ENCODE peak calls at places on chromosomes 4 and X, in five cellular contexts. Z, N, T, D and G are unnamed samples.

GRCh38 chrX:85107407-85107806 is 103.7 kb downstream of the APOOL start:
- DNase-seq in Z (no peak), N (no peak), T (no peak), D (no peak), G (no peak)

GRCh38 chrX:148609766-148610698 is 109.6 kb downstream of the AFF2 start:
- DNase-seq in Z (no peak), N (no peak), T (no peak), D (no peak), G (no peak)

GRCh38 chr4:66855956-66856355 is 689.3 kb downstream of the CENPC start:
- DNase-seq in Z (no peak), N (no peak), T (no peak), D (no peak), G (no peak)

GRCh38 chr4:182778222-182778982 is 138.8 kb downstream of the DCTD start:
- DNase-seq in Z (no peak), N (no peak), T (no peak), D (no peak), G (no peak)

GRCh38 chr4:71550220-71551190 is 211.7 kb downstream of the SLC4A4 start:
- DNase-seq in Z (no peak), N (no peak), T (no peak), D (no peak), G (no peak)

GRCh38 chr4:48337726-48338125 is 3.6 kb upstream of the SLAIN2 start:
- DNase-seq in Z (no peak), N (no peak), T (no peak), D (no peak), G (no peak)

GRCh38 chr4:139167774-139168444 is 9.1 kb downstream of the ELF2 start:
- DNase-seq in Z (no peak), N (no peak), T (peak), D (peak), G (no peak)

GRCh38 chr4:29553842-29554241 is 1166.3 kb upstream of the PCDH7 start:
- DNase-seq in Z (no peak), N (no peak), T (no peak), D (no peak), G (no peak)

GRCh38 chr4:84966382-84967291 is at the start of gene WDFY3:
- DNase-seq in Z (peak), N (peak), T (peak), D (peak), G (no peak)

GRCh38 chr4:54659213-54660144 is 1.7 kb downstream of the KIT start:
- DNase-seq in Z (no peak), N (peak), T (no peak), D (no peak), G (no peak)

GRCh38 chr4:73341454-73341853 is 62.6 kb upstream of the ALB start:
- DNase-seq in Z (peak), N (peak), T (peak), D (peak), G (peak)

GRCh38 chr4:932713-933070 is 432 bp downstream of the TMEM175 start:
- DNase-seq in Z (no peak), N (no peak), T (no peak), D (peak), G (no peak)

GRCh38 chr4:120960868-120961267 is 38.3 kb upstream of the PRDM5 start:
- DNase-seq in Z (no peak), N (no peak), T (no peak), D (no peak), G (no peak)

GRCh38 chr4:99574530-99575314 is at the start of gene MTTP:
- DNase-seq in Z (no peak), N (no peak), T (no peak), D (peak), G (no peak)

GRCh38 chr4:26992657-26993361 is 132.2 kb downstream of the STIM2 start:
- DNase-seq in Z (no peak), N (no peak), T (peak), D (no peak), G (no peak)

GRCh38 chrX:9433596-9433995 is 31.3 kb upstream of the TBL1X start:
- DNase-seq in Z (no peak), N (no peak), T (no peak), D (no peak), G (no peak)

DNA sequence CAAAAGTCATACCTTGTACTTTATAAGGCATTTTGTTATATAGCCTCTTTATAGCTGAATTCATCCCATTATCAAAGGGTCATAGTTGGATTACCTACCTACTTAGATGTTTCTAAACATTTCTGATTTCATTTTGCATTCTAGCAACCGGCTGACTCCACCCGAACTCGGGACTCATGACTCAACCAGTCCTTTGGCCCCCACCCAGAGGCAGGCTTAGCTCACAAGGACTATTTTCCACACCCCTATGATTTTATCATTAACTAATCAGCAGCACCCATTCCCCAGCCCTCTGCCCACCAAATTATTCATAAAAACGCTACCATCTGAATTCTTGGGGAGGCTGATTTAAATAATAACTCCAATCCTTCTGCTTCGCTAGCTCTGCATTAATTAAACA is 80.0 kb upstream of the EGFL6 start:
- DNase-seq in Z (no peak), N (no peak), T (no peak), D (no peak), G (no peak)
- TF ChIP-seq TAF1 in Z (no peak), N (no peak), T (no peak), D (no peak), G (no peak)

GRCh38 chr4:152996101-152996500 is 60.0 kb downstream of the FHDC1 start:
- DNase-seq in Z (no peak), N (no peak), T (no peak), D (no peak), G (no peak)
- TF ChIP-seq POLR2AphosphoS5 in Z (no peak), N (no peak), T (no peak), D (no peak), G (no peak)

GRCh38 chr4:150078996-150079581 is 844 bp downstream of the DCLK2 start:
- DNase-seq in Z (peak), N (peak), T (no peak), D (no peak), G (peak)
- TF ChIP-seq POLR2A in Z (no peak), N (no peak), T (no peak), D (no peak), G (no peak)

DNA sequence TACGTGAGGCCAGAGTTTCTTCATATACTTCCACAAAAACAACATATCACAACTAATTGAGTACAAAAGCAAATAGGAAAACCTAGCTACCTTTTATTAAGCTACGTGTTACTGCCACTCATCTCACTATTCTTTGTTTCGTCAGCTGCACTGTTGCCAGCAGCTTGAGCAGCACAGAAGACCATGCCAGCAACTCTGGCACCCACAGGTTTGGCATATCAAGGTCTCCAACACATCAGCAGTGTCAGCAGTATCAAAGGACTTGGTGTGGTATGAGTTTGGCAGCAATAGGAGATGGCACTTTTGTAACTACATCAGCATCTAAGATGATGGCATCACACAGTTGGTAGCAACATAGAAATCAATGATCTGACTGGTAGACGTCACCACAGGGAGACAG is 30.7 kb downstream of the CDKL2 start:
- DNase-seq in Z (no peak), N (no peak), T (no peak), D (no peak), G (no peak)
- TF ChIP-seq TAF1 in Z (no peak), N (no peak), T (no peak), D (no peak), G (no peak)